ENCODE peak calls at places on chromosome 1, in six cellular contexts. J, L, Y, F, Q and K are unnamed samples.

GRCh38 chr1:3625151-3625907 is 514 bp downstream of the TPRG1L start:
- DNase-seq in J (peak), L (no peak), Y (peak), F (peak), Q (peak), K (no peak)

GRCh38 chr1:153192697-153193096 is 10.5 kb upstream of the LELP1 start:
- DNase-seq in J (peak), L (peak), Y (no peak), F (peak), Q (no peak), K (no peak)

GRCh38 chr1:99814373-99814900 is 35.7 kb upstream of the AGL start:
- DNase-seq in J (peak), L (no peak), Y (no peak), F (no peak), Q (no peak), K (no peak)

GRCh38 chr1:87143413-87144135 is 185.1 kb upstream of the LMO4 start:
- DNase-seq in J (no peak), L (no peak), Y (no peak), F (no peak), Q (no peak), K (no peak)

GRCh38 chr1:67853704-67854103 is 20.4 kb upstream of the GNG12 start:
- DNase-seq in J (peak), L (peak), Y (peak), F (peak), Q (peak), K (no peak)

GRCh38 chr1:201945157-201945556 is 1.2 kb downstream of the LMOD1 start:
- DNase-seq in J (peak), L (no peak), Y (no peak), F (peak), Q (no peak), K (no peak)

GRCh38 chr1:211632117-211632807 is 43.2 kb downstream of the NEK2 start:
- DNase-seq in J (no peak), L (no peak), Y (no peak), F (no peak), Q (peak), K (no peak)

GRCh38 chr1:48093696-48094518 is 96.7 kb upstream of the TRABD2B start:
- DNase-seq in J (peak), L (peak), Y (peak), F (peak), Q (peak), K (peak)

GRCh38 chr1:65431111-65431705 is 10.7 kb downstream of the LEPR start:
- DNase-seq in J (peak), L (no peak), Y (no peak), F (peak), Q (peak), K (no peak)

GRCh38 chr1:70617728-70618127 is 206.7 kb downstream of the CTH start:
- DNase-seq in J (peak), L (no peak), Y (no peak), F (no peak), Q (no peak), K (no peak)

GRCh38 chr1:6127587-6128163 is 52.4 kb downstream of the CHD5 start:
- DNase-seq in J (peak), L (peak), Y (peak), F (peak), Q (peak), K (no peak)

GRCh38 chr1:19384113-19384512 is 72.0 kb downstream of the SLC66A1 start:
- DNase-seq in J (no peak), L (no peak), Y (no peak), F (peak), Q (no peak), K (no peak)

GRCh38 chr1:184644771-184645170 is 109.9 kb downstream of the EDEM3 start:
- DNase-seq in J (no peak), L (no peak), Y (no peak), F (no peak), Q (no peak), K (no peak)

GRCh38 chr1:221672965-221673364 is 68.9 kb downstream of the DUSP10 start:
- DNase-seq in J (no peak), L (no peak), Y (no peak), F (no peak), Q (no peak), K (no peak)

GRCh38 chr1:231423648-231424047 is 1.6 kb upstream of the EGLN1 start:
- DNase-seq in J (no peak), L (no peak), Y (peak), F (no peak), Q (peak), K (no peak)

GRCh38 chr1:43796111-43796581 is 88.8 kb downstream of the ST3GAL3 start:
- DNase-seq in J (no peak), L (no peak), Y (no peak), F (no peak), Q (no peak), K (no peak)

GRCh38 chr1:153746174-153746573 is 18.3 kb downstream of the INTS3 start:
- DNase-seq in J (no peak), L (no peak), Y (no peak), F (no peak), Q (no peak), K (no peak)

GRCh38 chr1:182170941-182171461 is 109.5 kb upstream of the ZNF648 start:
- DNase-seq in J (no peak), L (no peak), Y (no peak), F (no peak), Q (no peak), K (no peak)

GRCh38 chr1:219990782-219991510 is 55.4 kb downstream of the EPRS1 start:
- DNase-seq in J (peak), L (peak), Y (no peak), F (peak), Q (peak), K (no peak)

GRCh38 chr1:214476229-214476957 is 75.0 kb downstream of the PTPN14 start:
- DNase-seq in J (no peak), L (peak), Y (no peak), F (no peak), Q (peak), K (no peak)

GRCh38 chr1:94884101-94884875 is 42.6 kb downstream of the CNN3 start:
- DNase-seq in J (peak), L (no peak), Y (no peak), F (no peak), Q (no peak), K (no peak)

GRCh38 chr1:23452011-23452411 is 27.5 kb upstream of the TCEA3 start:
- DNase-seq in J (no peak), L (peak), Y (peak), F (no peak), Q (no peak), K (peak)

GRCh38 chr1:5478961-5479360 is 513.3 kb downstream of the NPHP4 start:
- DNase-seq in J (no peak), L (no peak), Y (no peak), F (no peak), Q (no peak), K (no peak)

GRCh38 chr1:10378071-10378841 is 20.6 kb upstream of the PGD start:
- DNase-seq in J (no peak), L (no peak), Y (peak), F (peak), Q (peak), K (no peak)

GRCh38 chr1:10555635-10556429 is 81.1 kb downstream of the PEX14 start:
- DNase-seq in J (peak), L (no peak), Y (no peak), F (no peak), Q (no peak), K (no peak)

GRCh38 chr1:207844374-207844773 is 66.6 kb downstream of the CD34 start:
- DNase-seq in J (no peak), L (no peak), Y (no peak), F (no peak), Q (no peak), K (no peak)

GRCh38 chr1:211738096-211738708 is 62.8 kb upstream of the NEK2 start:
- DNase-seq in J (no peak), L (no peak), Y (no peak), F (no peak), Q (no peak), K (no peak)

GRCh38 chr1:224563666-224564065 is 52.5 kb upstream of the CNIH3 start:
- DNase-seq in J (no peak), L (no peak), Y (no peak), F (no peak), Q (no peak), K (no peak)

GRCh38 chr1:87045757-87046422 is 131.5 kb downstream of the HS2ST1 start:
- DNase-seq in J (no peak), L (no peak), Y (no peak), F (no peak), Q (no peak), K (no peak)

GRCh38 chr1:42934541-42935312 is 23.9 kb downstream of the SLC2A1 start:
- DNase-seq in J (no peak), L (no peak), Y (no peak), F (no peak), Q (no peak), K (no peak)

GRCh38 chr1:241848680-241849344 is 808 bp downstream of the EXO1 start:
- DNase-seq in J (peak), L (no peak), Y (no peak), F (peak), Q (no peak), K (no peak)

GRCh38 chr1:35876988-35877387 is 6.0 kb upstream of the AGO1 start:
- DNase-seq in J (peak), L (no peak), Y (no peak), F (peak), Q (peak), K (no peak)

GRCh38 chr1:101088431-101088830 is 62.8 kb upstream of the DPH5 start:
- DNase-seq in J (no peak), L (no peak), Y (no peak), F (no peak), Q (no peak), K (no peak)

GRCh38 chr1:24142546-24143431 is at the start of gene IL22RA1:
- DNase-seq in J (no peak), L (peak), Y (peak), F (no peak), Q (no peak), K (no peak)

GRCh38 chr1:15106608-15107007 is 46.9 kb upstream of the TMEM51 start:
- DNase-seq in J (no peak), L (no peak), Y (no peak), F (no peak), Q (no peak), K (no peak)

GRCh38 chr1:15509586-15509985 is 14.4 kb downstream of the CASP9 start:
- DNase-seq in J (no peak), L (no peak), Y (no peak), F (no peak), Q (no peak), K (no peak)

GRCh38 chr1:206415913-206416312 is 54.4 kb upstream of the IKBKE start:
- DNase-seq in J (no peak), L (no peak), Y (no peak), F (no peak), Q (no peak), K (no peak)

GRCh38 chr1:160078392-160079195 is 2.7 kb upstream of the KCNJ9 start:
- DNase-seq in J (peak), L (peak), Y (no peak), F (peak), Q (peak), K (no peak)

GRCh38 chr1:186496452-186496851 is 35.5 kb upstream of the PDC start:
- DNase-seq in J (no peak), L (no peak), Y (no peak), F (no peak), Q (no peak), K (no peak)

GRCh38 chr1:186492531-186493291 is 31.8 kb upstream of the PDC start:
- DNase-seq in J (no peak), L (no peak), Y (peak), F (no peak), Q (peak), K (no peak)

GRCh38 chr1:186497651-186498050 is 36.7 kb upstream of the PDC start:
- DNase-seq in J (no peak), L (no peak), Y (no peak), F (no peak), Q (no peak), K (no peak)

GRCh38 chr1:186498071-186498470 is 37.2 kb upstream of the PDC start:
- DNase-seq in J (no peak), L (no peak), Y (no peak), F (no peak), Q (no peak), K (no peak)

DNA sequence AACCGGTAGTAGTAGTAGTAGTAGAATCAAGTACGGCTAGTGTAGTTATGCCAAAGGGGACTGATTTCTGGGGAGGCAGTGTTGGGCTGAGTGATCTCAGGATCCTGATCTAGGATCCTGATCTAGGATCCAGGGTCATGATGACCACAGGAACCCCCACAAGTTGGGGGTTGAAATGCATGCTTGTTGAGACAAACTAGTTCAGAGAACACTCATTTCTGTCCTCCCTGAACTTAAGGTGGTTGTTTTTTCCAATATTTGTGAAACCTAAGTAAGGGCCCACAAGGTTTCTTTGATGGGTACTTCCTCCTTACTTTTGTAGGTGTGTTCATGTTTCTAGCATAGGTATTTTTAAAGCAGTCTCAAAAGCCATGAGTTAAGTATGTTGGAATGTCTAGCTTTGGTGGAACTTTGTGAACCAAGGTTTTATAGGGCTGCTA is 33.9 kb upstream of the PDC start:
- DNase-seq in J (no peak), L (no peak), Y (peak), F (no peak), Q (no peak), K (no peak)
- H3K4me2 ChIP-seq in J (no peak), L (no peak), Y (no peak), F (no peak), Q (no peak), K (peak)

GRCh38 chr1:29856663-29857224 is 620.4 kb downstream of the PTPRU start:
- DNase-seq in J (peak), L (no peak), Y (no peak), F (no peak), Q (no peak), K (no peak)
- TF ChIP-seq EZH2 in J (no peak), L (no peak), Y (no peak), F (no peak), Q (no peak), K (no peak)

GRCh38 chr1:7611421-7612010 is 159.6 kb upstream of the VAMP3 start:
- DNase-seq in J (no peak), L (no peak), Y (no peak), F (no peak), Q (no peak), K (no peak)
- H3K4me2 ChIP-seq in J (no peak), L (no peak), Y (no peak), F (no peak), Q (no peak), K (no peak)

GRCh38 chr1:16921391-16922185 is at the start of gene CROCC:
- DNase-seq in J (peak), L (no peak), Y (no peak), F (no peak), Q (peak), K (no peak)
- TF ChIP-seq EZH2 in J (no peak), L (no peak), Y (no peak), F (no peak), Q (no peak), K (no peak)

DNA sequence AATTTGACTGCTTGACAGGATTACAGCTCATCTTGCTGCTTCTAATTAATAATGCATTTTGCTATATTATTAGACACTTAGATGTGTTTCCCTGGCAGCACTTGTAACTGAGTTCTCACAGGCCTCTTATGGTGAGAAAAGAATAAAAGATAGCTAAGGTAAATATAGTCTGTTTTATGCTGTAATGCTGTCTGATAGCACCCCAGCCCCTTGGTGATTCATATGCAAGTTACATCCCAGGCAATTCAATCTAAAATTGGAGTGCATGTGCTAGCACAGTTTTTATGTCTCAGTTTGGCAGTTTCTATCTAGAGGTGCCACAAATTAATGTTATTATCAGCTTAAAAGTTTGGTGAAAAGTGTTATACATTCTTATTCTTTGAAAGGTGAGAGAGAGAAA is 42.2 kb downstream of the RGS13 start:
- DNase-seq in J (no peak), L (no peak), Y (no peak), F (no peak), Q (no peak), K (no peak)
- H3K4me2 ChIP-seq in J (no peak), L (no peak), Y (no peak), F (no peak), Q (no peak), K (no peak)